ENCODE peak calls at places on chromosomes 16 and 17, in six cellular contexts. One of them, this sample, is unnamed.

GRCh38 chr17:17750881-17751280 is 69.6 kb downstream of the RAI1 start:
- DNase-seq in stimulated activated CD4-positive, alpha-beta T cell treated with anti-CD3 and anti-CD28 coated beads, Interleukin-2, amount 100 ng/mL, for 48 hours: peak; percentile 17
- DNase-seq in amniotic epithelial cell: no peak
- DNase-seq in AG10803: no peak
- DNase-seq in putamen: no peak
- DNase-seq in left ventricle myocardium inferior: no peak
- DNase-seq in this sample: no peak

GRCh38 chr17:76268991-76269981 is 4.1 kb downstream of the UBALD2 start:
- DNase-seq in stimulated activated CD4-positive, alpha-beta T cell treated with anti-CD3 and anti-CD28 coated beads, Interleukin-2, amount 100 ng/mL, for 48 hours: no peak
- DNase-seq in amniotic epithelial cell: no peak
- DNase-seq in AG10803: no peak
- DNase-seq in putamen: no peak
- DNase-seq in left ventricle myocardium inferior: no peak
- DNase-seq in this sample: no peak

GRCh38 chr17:55769625-55770000 is 18.8 kb downstream of the PCTP start:
- DNase-seq in stimulated activated CD4-positive, alpha-beta T cell treated with anti-CD3 and anti-CD28 coated beads, Interleukin-2, amount 100 ng/mL, for 48 hours: no peak
- DNase-seq in amniotic epithelial cell: peak; percentile 83
- DNase-seq in AG10803: peak; percentile 85
- DNase-seq in putamen: no peak
- DNase-seq in left ventricle myocardium inferior: no peak
- DNase-seq in this sample: no peak

GRCh38 chr16:72995151-72995881 is 52.6 kb downstream of the ZFHX3 start:
- DNase-seq in stimulated activated CD4-positive, alpha-beta T cell treated with anti-CD3 and anti-CD28 coated beads, Interleukin-2, amount 100 ng/mL, for 48 hours: peak; percentile 12
- DNase-seq in amniotic epithelial cell: no peak
- DNase-seq in AG10803: no peak
- DNase-seq in putamen: no peak
- DNase-seq in left ventricle myocardium inferior: no peak
- DNase-seq in this sample: no peak

GRCh38 chr16:23934610-23935009 is 98.8 kb downstream of the PRKCB start:
- DNase-seq in stimulated activated CD4-positive, alpha-beta T cell treated with anti-CD3 and anti-CD28 coated beads, Interleukin-2, amount 100 ng/mL, for 48 hours: no peak
- DNase-seq in amniotic epithelial cell: no peak
- DNase-seq in AG10803: no peak
- DNase-seq in putamen: peak; percentile 50
- DNase-seq in left ventricle myocardium inferior: no peak
- DNase-seq in this sample: no peak

GRCh38 chr16:55811811-55812210 is 21.1 kb downstream of the CES1 start:
- DNase-seq in stimulated activated CD4-positive, alpha-beta T cell treated with anti-CD3 and anti-CD28 coated beads, Interleukin-2, amount 100 ng/mL, for 48 hours: no peak
- DNase-seq in amniotic epithelial cell: no peak
- DNase-seq in AG10803: no peak
- DNase-seq in putamen: no peak
- DNase-seq in left ventricle myocardium inferior: no peak
- DNase-seq in this sample: no peak

GRCh38 chr16:46702030-46702429 is 12.6 kb downstream of the ORC6 start:
- DNase-seq in stimulated activated CD4-positive, alpha-beta T cell treated with anti-CD3 and anti-CD28 coated beads, Interleukin-2, amount 100 ng/mL, for 48 hours: no peak
- DNase-seq in amniotic epithelial cell: no peak
- DNase-seq in AG10803: no peak
- DNase-seq in putamen: no peak
- DNase-seq in left ventricle myocardium inferior: no peak
- DNase-seq in this sample: no peak

GRCh38 chr17:81397314-81398169 is 2.3 kb downstream of the BAHCC1 start:
- DNase-seq in stimulated activated CD4-positive, alpha-beta T cell treated with anti-CD3 and anti-CD28 coated beads, Interleukin-2, amount 100 ng/mL, for 48 hours: no peak
- DNase-seq in amniotic epithelial cell: peak; percentile 65
- DNase-seq in AG10803: peak; percentile 47
- DNase-seq in putamen: no peak
- DNase-seq in left ventricle myocardium inferior: no peak
- DNase-seq in this sample: peak; percentile 60

GRCh38 chr17:81337449-81337848 is 42.3 kb upstream of the SLC38A10 start:
- DNase-seq in stimulated activated CD4-positive, alpha-beta T cell treated with anti-CD3 and anti-CD28 coated beads, Interleukin-2, amount 100 ng/mL, for 48 hours: no peak
- DNase-seq in amniotic epithelial cell: no peak
- DNase-seq in AG10803: no peak
- DNase-seq in putamen: no peak
- DNase-seq in left ventricle myocardium inferior: no peak
- DNase-seq in this sample: no peak

GRCh38 chr16:88722784-88723506 is 16.6 kb downstream of the CTU2 start:
- DNase-seq in stimulated activated CD4-positive, alpha-beta T cell treated with anti-CD3 and anti-CD28 coated beads, Interleukin-2, amount 100 ng/mL, for 48 hours: no peak
- DNase-seq in amniotic epithelial cell: no peak
- DNase-seq in AG10803: no peak
- DNase-seq in putamen: no peak
- DNase-seq in left ventricle myocardium inferior: no peak
- DNase-seq in this sample: no peak

GRCh38 chr17:32341141-32341856 is 674 bp downstream of the C17orf75 start:
- DNase-seq in stimulated activated CD4-positive, alpha-beta T cell treated with anti-CD3 and anti-CD28 coated beads, Interleukin-2, amount 100 ng/mL, for 48 hours: peak; percentile 24
- DNase-seq in amniotic epithelial cell: no peak
- DNase-seq in AG10803: no peak
- DNase-seq in putamen: peak; percentile 37
- DNase-seq in left ventricle myocardium inferior: no peak
- DNase-seq in this sample: peak; percentile 48

GRCh38 chr16:10812352-10813122 is 6.1 kb downstream of the TVP23A start:
- DNase-seq in stimulated activated CD4-positive, alpha-beta T cell treated with anti-CD3 and anti-CD28 coated beads, Interleukin-2, amount 100 ng/mL, for 48 hours: no peak
- DNase-seq in amniotic epithelial cell: no peak
- DNase-seq in AG10803: no peak
- DNase-seq in putamen: no peak
- DNase-seq in left ventricle myocardium inferior: no peak
- DNase-seq in this sample: no peak

GRCh38 chr17:70905796-70906195 is 736.5 kb downstream of the KCNJ2 start:
- DNase-seq in stimulated activated CD4-positive, alpha-beta T cell treated with anti-CD3 and anti-CD28 coated beads, Interleukin-2, amount 100 ng/mL, for 48 hours: no peak
- DNase-seq in amniotic epithelial cell: peak; percentile 97
- DNase-seq in AG10803: peak; percentile 99
- DNase-seq in putamen: peak; percentile 1
- DNase-seq in left ventricle myocardium inferior: peak; percentile 46
- DNase-seq in this sample: no peak

GRCh38 chr16:1525871-1526607 is 7.4 kb upstream of the TMEM204 start:
- DNase-seq in stimulated activated CD4-positive, alpha-beta T cell treated with anti-CD3 and anti-CD28 coated beads, Interleukin-2, amount 100 ng/mL, for 48 hours: no peak
- DNase-seq in amniotic epithelial cell: no peak
- DNase-seq in AG10803: no peak
- DNase-seq in putamen: no peak
- DNase-seq in left ventricle myocardium inferior: no peak
- DNase-seq in this sample: no peak

GRCh38 chr17:79746955-79747507 is 16.3 kb downstream of the ENPP7 start:
- DNase-seq in stimulated activated CD4-positive, alpha-beta T cell treated with anti-CD3 and anti-CD28 coated beads, Interleukin-2, amount 100 ng/mL, for 48 hours: no peak
- DNase-seq in amniotic epithelial cell: no peak
- DNase-seq in AG10803: no peak
- DNase-seq in putamen: peak; percentile 47
- DNase-seq in left ventricle myocardium inferior: no peak
- DNase-seq in this sample: no peak

GRCh38 chr16:29915590-29916247 is 10.3 kb downstream of the KCTD13 start:
- DNase-seq in stimulated activated CD4-positive, alpha-beta T cell treated with anti-CD3 and anti-CD28 coated beads, Interleukin-2, amount 100 ng/mL, for 48 hours: no peak
- DNase-seq in amniotic epithelial cell: peak; percentile 69
- DNase-seq in AG10803: no peak
- DNase-seq in putamen: no peak
- DNase-seq in left ventricle myocardium inferior: no peak
- DNase-seq in this sample: no peak

GRCh38 chr17:78381601-78382168 is 3.2 kb downstream of the PGS1 start:
- DNase-seq in stimulated activated CD4-positive, alpha-beta T cell treated with anti-CD3 and anti-CD28 coated beads, Interleukin-2, amount 100 ng/mL, for 48 hours: no peak
- DNase-seq in amniotic epithelial cell: no peak
- DNase-seq in AG10803: peak; percentile 54
- DNase-seq in putamen: no peak
- DNase-seq in left ventricle myocardium inferior: no peak
- DNase-seq in this sample: no peak

GRCh38 chr17:79047923-79048825 is 24.2 kb downstream of the C1QTNF1 start:
- DNase-seq in stimulated activated CD4-positive, alpha-beta T cell treated with anti-CD3 and anti-CD28 coated beads, Interleukin-2, amount 100 ng/mL, for 48 hours: no peak
- DNase-seq in amniotic epithelial cell: no peak
- DNase-seq in AG10803: no peak
- DNase-seq in putamen: no peak
- DNase-seq in left ventricle myocardium inferior: peak; percentile 55
- DNase-seq in this sample: no peak

This sample was measured in COR-L47.